ENCODE peak calls at places on chromosomes 7 and 10, in eight cellular contexts. W, E, V, R, J, F, M and Z are unnamed samples.

GRCh38 chr10:111281516-111281915 is 204.7 kb downstream of the ADRA2A start:
- DNase-seq in W (no peak), E (no peak), V (no peak), R (peak), J (peak), F (no peak), M (no peak), Z (no peak)

GRCh38 chr10:78412605-78413004 is 378.9 kb downstream of the RPS24 start:
- DNase-seq in W (no peak), E (no peak), V (no peak), R (no peak), J (no peak), F (no peak), M (no peak), Z (no peak)

GRCh38 chr10:44039599-44039998 is 345.3 kb downstream of the CXCL12 start:
- DNase-seq in W (no peak), E (no peak), V (no peak), R (no peak), J (no peak), F (no peak), M (no peak), Z (no peak)

GRCh38 chr10:74075906-74076305 is 74.7 kb downstream of the AP3M1 start:
- DNase-seq in W (no peak), E (no peak), V (no peak), R (no peak), J (no peak), F (no peak), M (no peak), Z (no peak)

GRCh38 chr7:140033779-140034363 is 28.9 kb downstream of the PARP12 start:
- DNase-seq in W (no peak), E (no peak), V (no peak), R (peak), J (no peak), F (no peak), M (no peak), Z (no peak)

GRCh38 chr7:138163800-138164199 is 87.5 kb downstream of the AKR1D1 start:
- DNase-seq in W (no peak), E (no peak), V (no peak), R (no peak), J (no peak), F (no peak), M (no peak), Z (no peak)

GRCh38 chr10:13820119-13820518 is 233.4 kb downstream of the PRPF18 start:
- DNase-seq in W (no peak), E (no peak), V (no peak), R (no peak), J (no peak), F (no peak), M (no peak), Z (no peak)

GRCh38 chr7:27921081-27921836 is 181.3 kb downstream of the TAX1BP1 start:
- DNase-seq in W (peak), E (peak), V (no peak), R (peak), J (peak), F (no peak), M (no peak), Z (peak)

GRCh38 chr10:89414146-89414878 is at the start of gene IFIT5:
- DNase-seq in W (peak), E (peak), V (peak), R (peak), J (peak), F (peak), M (peak), Z (peak)

GRCh38 chr7:132526111-132526741 is 50.0 kb downstream of the PLXNA4 start:
- DNase-seq in W (no peak), E (no peak), V (no peak), R (no peak), J (no peak), F (no peak), M (no peak), Z (no peak)

GRCh38 chr10:12799746-12800145 is 201.8 kb downstream of the CCDC3 start:
- DNase-seq in W (no peak), E (no peak), V (no peak), R (no peak), J (no peak), F (no peak), M (no peak), Z (no peak)

GRCh38 chr7:134685250-134685649 is 38.6 kb downstream of the BPGM start:
- DNase-seq in W (no peak), E (no peak), V (no peak), R (peak), J (no peak), F (no peak), M (no peak), Z (no peak)

GRCh38 chr10:31299119-31299518 is 19.9 kb upstream of the ZEB1 start:
- DNase-seq in W (no peak), E (no peak), V (no peak), R (no peak), J (no peak), F (no peak), M (no peak), Z (no peak)

GRCh38 chr7:23093111-23093510 is 12.5 kb upstream of the KLHL7 start:
- DNase-seq in W (peak), E (no peak), V (no peak), R (peak), J (no peak), F (no peak), M (no peak), Z (no peak)

GRCh38 chr7:66013938-66014337 is 31.9 kb upstream of the GUSB start:
- DNase-seq in W (peak), E (no peak), V (peak), R (peak), J (no peak), F (no peak), M (no peak), Z (peak)

GRCh38 chr10:70567603-70568002 is 34.9 kb downstream of the PRF1 start:
- DNase-seq in W (no peak), E (no peak), V (no peak), R (no peak), J (no peak), F (no peak), M (no peak), Z (no peak)

GRCh38 chr10:17506859-17507471 is 52.6 kb upstream of the ST8SIA6 start:
- DNase-seq in W (no peak), E (no peak), V (no peak), R (no peak), J (no peak), F (no peak), M (no peak), Z (no peak)

GRCh38 chr10:37704566-37704965 is 152.8 kb downstream of the ZNF248 start:
- DNase-seq in W (no peak), E (no peak), V (no peak), R (no peak), J (no peak), F (no peak), M (no peak), Z (no peak)

GRCh38 chr10:124000792-124001201 is 92.6 kb downstream of the CHST15 start:
- DNase-seq in W (peak), E (no peak), V (peak), R (peak), J (no peak), F (no peak), M (no peak), Z (peak)

GRCh38 chr7:95772298-95772770 is at the start of gene DYNC1I1:
- DNase-seq in W (peak), E (peak), V (peak), R (peak), J (peak), F (no peak), M (no peak), Z (peak)

GRCh38 chr7:435518-436366 is 83.9 kb downstream of the PDGFA start:
- DNase-seq in W (no peak), E (no peak), V (no peak), R (peak), J (no peak), F (no peak), M (no peak), Z (no peak)

GRCh38 chr10:27643296-27643695 is 102.3 kb downstream of the MKX start:
- DNase-seq in W (no peak), E (no peak), V (no peak), R (peak), J (no peak), F (no peak), M (no peak), Z (no peak)

GRCh38 chr10:124211921-124212320 is 118.5 kb upstream of the CHST15 start:
- DNase-seq in W (peak), E (no peak), V (no peak), R (peak), J (no peak), F (no peak), M (no peak), Z (no peak)

GRCh38 chr10:33287112-33287511 is 47.4 kb downstream of the NRP1 start:
- DNase-seq in W (no peak), E (no peak), V (no peak), R (no peak), J (no peak), F (no peak), M (no peak), Z (no peak)

GRCh38 chr10:77801474-77802238 is 124.9 kb downstream of the DLG5 start:
- DNase-seq in W (peak), E (no peak), V (no peak), R (peak), J (no peak), F (peak), M (peak), Z (no peak)

GRCh38 chr7:133754718-133755117 is 372.4 kb upstream of the LRGUK start:
- DNase-seq in W (no peak), E (no peak), V (no peak), R (no peak), J (no peak), F (no peak), M (no peak), Z (no peak)

GRCh38 chr7:140649566-140650205 is 9.1 kb upstream of the DENND2A start:
- DNase-seq in W (peak), E (no peak), V (no peak), R (peak), J (no peak), F (no peak), M (no peak), Z (no peak)

GRCh38 chr10:76779163-76779820 is 858.3 kb downstream of the KCNMA1 start:
- DNase-seq in W (peak), E (no peak), V (no peak), R (peak), J (no peak), F (no peak), M (no peak), Z (no peak)

GRCh38 chr10:130463876-130464360 is 327.7 kb downstream of the GLRX3 start:
- DNase-seq in W (no peak), E (no peak), V (no peak), R (no peak), J (no peak), F (no peak), M (no peak), Z (no peak)

GRCh38 chr10:127550861-127551260 is 1.8 kb downstream of the NPS start:
- DNase-seq in W (no peak), E (no peak), V (no peak), R (no peak), J (no peak), F (no peak), M (no peak), Z (no peak)

GRCh38 chr10:31490858-31491504 is 172.0 kb downstream of the ZEB1 start:
- DNase-seq in W (peak), E (no peak), V (no peak), R (peak), J (no peak), F (no peak), M (no peak), Z (peak)